ENCODE peak calls at places on chromosomes 5 and 9, in ten cellular contexts. One of them, this sample, is unnamed.

GRCh38 chr5:177526791-177527190 is 10.0 kb upstream of the DDX41 start:
- DNase-seq in pancreas: no peak
- DNase-seq in GM23248: no peak
- DNase-seq in brain microvascular endothelial cell: no peak
- DNase-seq in Peyer's patch: no peak
- DNase-seq in uterus: no peak
- DNase-seq in small intestine: no peak
- DNase-seq in fibroblast of lung: no peak
- DNase-seq in Panc1: no peak
- DNase-seq in A549: no peak
- DNase-seq in this sample: no peak

GRCh38 chr9:98010450-98010849 is 27.3 kb downstream of the ANP32B start:
- DNase-seq in A549: no peak
- DNase-seq in fibroblast of lung: peak
- DNase-seq in uterus: no peak
- DNase-seq in Peyer's patch: peak
- DNase-seq in Panc1: no peak
- DNase-seq in brain microvascular endothelial cell: peak
- DNase-seq in pancreas: no peak
- DNase-seq in GM23248: peak
- DNase-seq in small intestine: peak
- DNase-seq in this sample: peak

GRCh38 chr5:21646469-21646868 is 1206.7 kb downstream of the CDH12 start:
- DNase-seq in small intestine: no peak
- DNase-seq in Panc1: no peak
- DNase-seq in uterus: no peak
- DNase-seq in fibroblast of lung: peak
- DNase-seq in Peyer's patch: no peak
- DNase-seq in GM23248: no peak
- DNase-seq in A549: no peak
- DNase-seq in pancreas: no peak
- DNase-seq in brain microvascular endothelial cell: peak
- DNase-seq in this sample: no peak

GRCh38 chr5:140965905-140966292 is 377 bp upstream of the PCDHAC2 start:
- DNase-seq in Panc1: no peak
- DNase-seq in small intestine: no peak
- DNase-seq in A549: peak
- DNase-seq in pancreas: peak
- DNase-seq in uterus: no peak
- DNase-seq in Peyer's patch: no peak
- DNase-seq in GM23248: no peak
- DNase-seq in brain microvascular endothelial cell: no peak
- DNase-seq in fibroblast of lung: no peak
- DNase-seq in this sample: no peak

GRCh38 chr9:109311731-109312130 is 9.1 kb downstream of the EPB41L4B start:
- DNase-seq in Panc1: no peak
- DNase-seq in uterus: no peak
- DNase-seq in A549: no peak
- DNase-seq in fibroblast of lung: no peak
- DNase-seq in Peyer's patch: no peak
- DNase-seq in GM23248: no peak
- DNase-seq in small intestine: no peak
- DNase-seq in pancreas: no peak
- DNase-seq in brain microvascular endothelial cell: no peak
- DNase-seq in this sample: no peak

GRCh38 chr5:147751156-147751830 is 31.2 kb downstream of the JAKMIP2 start:
- DNase-seq in brain microvascular endothelial cell: no peak
- DNase-seq in Peyer's patch: no peak
- DNase-seq in A549: no peak
- DNase-seq in small intestine: no peak
- DNase-seq in fibroblast of lung: no peak
- DNase-seq in pancreas: no peak
- DNase-seq in uterus: no peak
- DNase-seq in Panc1: no peak
- DNase-seq in GM23248: no peak
- DNase-seq in this sample: no peak

GRCh38 chr9:97982191-97982718 is 886 bp upstream of the ANP32B start:
- DNase-seq in pancreas: no peak
- DNase-seq in fibroblast of lung: peak
- DNase-seq in GM23248: peak
- DNase-seq in Panc1: no peak
- DNase-seq in A549: no peak
- DNase-seq in Peyer's patch: no peak
- DNase-seq in brain microvascular endothelial cell: no peak
- DNase-seq in uterus: no peak
- DNase-seq in small intestine: no peak
- DNase-seq in this sample: no peak

GRCh38 chr9:93035821-93036351 is 22.6 kb upstream of the SUSD3 start:
- DNase-seq in Panc1: no peak
- DNase-seq in A549: no peak
- DNase-seq in fibroblast of lung: no peak
- DNase-seq in GM23248: no peak
- DNase-seq in brain microvascular endothelial cell: no peak
- DNase-seq in pancreas: no peak
- DNase-seq in small intestine: no peak
- DNase-seq in Peyer's patch: no peak
- DNase-seq in uterus: no peak
- DNase-seq in this sample: no peak

GRCh38 chr9:129245276-129245675 is 67.2 kb upstream of the IER5L start:
- DNase-seq in Peyer's patch: no peak
- DNase-seq in pancreas: no peak
- DNase-seq in Panc1: no peak
- DNase-seq in A549: no peak
- DNase-seq in fibroblast of lung: no peak
- DNase-seq in GM23248: peak
- DNase-seq in small intestine: no peak
- DNase-seq in uterus: peak
- DNase-seq in brain microvascular endothelial cell: peak
- DNase-seq in this sample: no peak

GRCh38 chr5:36452394-36453100 is 150.8 kb upstream of the RANBP3L start:
- DNase-seq in brain microvascular endothelial cell: no peak
- DNase-seq in small intestine: no peak
- DNase-seq in A549: no peak
- DNase-seq in Panc1: no peak
- DNase-seq in Peyer's patch: no peak
- DNase-seq in uterus: no peak
- DNase-seq in pancreas: no peak
- DNase-seq in GM23248: no peak
- DNase-seq in fibroblast of lung: no peak
- DNase-seq in this sample: no peak

GRCh38 chr9:35515766-35516165 is 25.9 kb downstream of the RUSC2 start:
- DNase-seq in Panc1: no peak
- DNase-seq in A549: no peak
- DNase-seq in pancreas: no peak
- DNase-seq in fibroblast of lung: no peak
- DNase-seq in small intestine: no peak
- DNase-seq in GM23248: peak
- DNase-seq in Peyer's patch: no peak
- DNase-seq in brain microvascular endothelial cell: no peak
- DNase-seq in uterus: no peak
- DNase-seq in this sample: no peak
- H3K4me3 ChIP-seq in Panc1: no peak
- H3K4me3 ChIP-seq in A549: no peak
- H3K4me3 ChIP-seq in pancreas: no peak
- H3K4me3 ChIP-seq in fibroblast of lung: no peak
- H3K4me3 ChIP-seq in small intestine: no peak
- H3K4me3 ChIP-seq in GM23248: peak
- H3K4me3 ChIP-seq in Peyer's patch: no peak
- H3K4me3 ChIP-seq in brain microvascular endothelial cell: no peak
- H3K4me3 ChIP-seq in uterus: no peak
- H3K4me3 ChIP-seq in this sample: no peak

GRCh38 chr5:132500931-132501628 is 10.5 kb upstream of the IRF1 start:
- DNase-seq in Peyer's patch: peak
- DNase-seq in Panc1: no peak
- DNase-seq in A549: peak
- DNase-seq in uterus: no peak
- DNase-seq in pancreas: peak
- DNase-seq in small intestine: peak
- DNase-seq in fibroblast of lung: peak
- DNase-seq in brain microvascular endothelial cell: no peak
- DNase-seq in GM23248: peak
- DNase-seq in this sample: peak

GRCh38 chr5:132500244-132500930 is 9.8 kb upstream of the IRF1 start:
- DNase-seq in small intestine: no peak
- DNase-seq in GM23248: no peak
- DNase-seq in brain microvascular endothelial cell: no peak
- DNase-seq in Panc1: no peak
- DNase-seq in A549: no peak
- DNase-seq in fibroblast of lung: no peak
- DNase-seq in Peyer's patch: no peak
- DNase-seq in uterus: no peak
- DNase-seq in pancreas: no peak
- DNase-seq in this sample: peak

GRCh38 chr5:132501961-132502931 is 11.7 kb upstream of the IRF1 start:
- DNase-seq in Panc1: no peak
- DNase-seq in pancreas: no peak
- DNase-seq in A549: no peak
- DNase-seq in brain microvascular endothelial cell: peak
- DNase-seq in fibroblast of lung: no peak
- DNase-seq in uterus: no peak
- DNase-seq in GM23248: peak
- DNase-seq in Peyer's patch: peak
- DNase-seq in small intestine: peak
- DNase-seq in this sample: no peak

GRCh38 chr5:132503244-132503643 is 12.7 kb upstream of the IRF1 start:
- DNase-seq in A549: no peak
- DNase-seq in GM23248: no peak
- DNase-seq in brain microvascular endothelial cell: no peak
- DNase-seq in pancreas: no peak
- DNase-seq in uterus: no peak
- DNase-seq in Peyer's patch: no peak
- DNase-seq in Panc1: no peak
- DNase-seq in fibroblast of lung: no peak
- DNase-seq in small intestine: no peak
- DNase-seq in this sample: no peak

DNA sequence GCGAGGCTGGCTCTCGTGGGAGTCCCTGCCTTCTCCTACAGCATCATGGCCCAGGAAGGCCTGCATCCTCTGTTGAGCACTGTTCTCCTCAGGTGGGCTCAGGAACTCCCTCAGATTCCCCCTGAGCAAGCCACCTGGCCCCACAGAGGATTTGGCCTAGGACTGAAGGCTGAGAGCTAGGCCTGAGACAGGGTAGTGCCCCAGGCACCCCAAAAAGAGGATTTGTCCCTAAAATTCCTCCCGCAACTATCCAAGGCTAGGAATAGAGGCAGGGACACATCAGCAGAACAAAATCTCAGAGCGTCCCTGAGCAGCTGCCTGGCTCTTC is 11.0 kb upstream of the IRF1 start:
- DNase-seq in small intestine: no peak
- DNase-seq in Panc1: no peak
- DNase-seq in uterus: no peak
- DNase-seq in Peyer's patch: no peak
- DNase-seq in brain microvascular endothelial cell: no peak
- DNase-seq in GM23248: no peak
- DNase-seq in fibroblast of lung: no peak
- DNase-seq in pancreas: no peak
- DNase-seq in A549: no peak
- DNase-seq in this sample: no peak
- H3K27ac ChIP-seq in small intestine: peak
- H3K27ac ChIP-seq in Panc1: no peak
- H3K27ac ChIP-seq in uterus: peak
- H3K27ac ChIP-seq in Peyer's patch: peak
- H3K27ac ChIP-seq in brain microvascular endothelial cell: no peak
- H3K27ac ChIP-seq in GM23248: no peak
- H3K27ac ChIP-seq in fibroblast of lung: no peak
- H3K27ac ChIP-seq in pancreas: peak
- H3K27ac ChIP-seq in A549: no peak
- H3K27ac ChIP-seq in this sample: no peak

DNA sequence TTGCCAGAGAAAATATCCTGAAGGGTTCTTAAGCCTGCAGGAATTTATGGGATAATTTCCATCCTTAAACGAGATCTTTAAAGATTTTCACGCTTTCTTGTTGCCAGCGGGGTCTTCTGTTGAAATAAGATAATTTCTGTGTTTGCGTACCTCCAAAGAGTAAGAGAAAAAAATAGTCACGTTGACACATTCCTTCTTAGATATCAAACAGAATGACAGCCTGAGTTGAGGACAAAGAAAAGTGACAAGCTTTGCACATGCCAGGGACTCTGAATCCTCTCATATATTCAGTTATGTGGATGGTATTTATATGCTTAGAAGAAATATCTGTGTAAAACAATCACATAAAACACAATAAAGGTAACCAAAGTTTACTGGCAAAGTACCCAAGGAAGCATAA is 21.6 kb upstream of the PAM start:
- DNase-seq in Peyer's patch: no peak
- DNase-seq in uterus: no peak
- DNase-seq in brain microvascular endothelial cell: no peak
- DNase-seq in GM23248: no peak
- DNase-seq in small intestine: no peak
- DNase-seq in Panc1: no peak
- DNase-seq in fibroblast of lung: no peak
- DNase-seq in pancreas: no peak
- DNase-seq in A549: no peak
- DNase-seq in this sample: no peak
- H3K4me3 ChIP-seq in Peyer's patch: no peak
- H3K4me3 ChIP-seq in uterus: no peak
- H3K4me3 ChIP-seq in brain microvascular endothelial cell: no peak
- H3K4me3 ChIP-seq in GM23248: no peak
- H3K4me3 ChIP-seq in small intestine: no peak
- H3K4me3 ChIP-seq in Panc1: no peak
- H3K4me3 ChIP-seq in fibroblast of lung: no peak
- H3K4me3 ChIP-seq in pancreas: no peak
- H3K4me3 ChIP-seq in A549: no peak
- H3K4me3 ChIP-seq in this sample: no peak

GRCh38 chr9:121269030-121269887 is 1.3 kb downstream of the GSN start:
- DNase-seq in small intestine: peak
- DNase-seq in GM23248: peak
- DNase-seq in fibroblast of lung: peak
- DNase-seq in A549: no peak
- DNase-seq in brain microvascular endothelial cell: no peak
- DNase-seq in pancreas: no peak
- DNase-seq in Panc1: no peak
- DNase-seq in uterus: peak
- DNase-seq in Peyer's patch: peak
- DNase-seq in this sample: peak

GRCh38 chr9:121268598-121269029 is 652 bp downstream of the GSN start:
- DNase-seq in uterus: no peak
- DNase-seq in brain microvascular endothelial cell: no peak
- DNase-seq in GM23248: peak
- DNase-seq in Panc1: no peak
- DNase-seq in fibroblast of lung: no peak
- DNase-seq in small intestine: peak
- DNase-seq in Peyer's patch: no peak
- DNase-seq in pancreas: no peak
- DNase-seq in A549: no peak
- DNase-seq in this sample: no peak

GRCh38 chr9:121272401-121272948 is 4.5 kb downstream of the GSN start:
- DNase-seq in GM23248: no peak
- DNase-seq in small intestine: no peak
- DNase-seq in uterus: no peak
- DNase-seq in A549: no peak
- DNase-seq in pancreas: no peak
- DNase-seq in Panc1: no peak
- DNase-seq in Peyer's patch: no peak
- DNase-seq in brain microvascular endothelial cell: no peak
- DNase-seq in fibroblast of lung: no peak
- DNase-seq in this sample: no peak

GRCh38 chr9:121269888-121270254 is 1.9 kb downstream of the GSN start:
- DNase-seq in Panc1: no peak
- DNase-seq in small intestine: no peak
- DNase-seq in fibroblast of lung: no peak
- DNase-seq in pancreas: no peak
- DNase-seq in Peyer's patch: no peak
- DNase-seq in A549: no peak
- DNase-seq in uterus: no peak
- DNase-seq in brain microvascular endothelial cell: no peak
- DNase-seq in GM23248: peak
- DNase-seq in this sample: no peak

GRCh38 chr9:121271368-121272351 is 3.7 kb downstream of the GSN start:
- DNase-seq in brain microvascular endothelial cell: peak
- DNase-seq in Peyer's patch: no peak
- DNase-seq in GM23248: peak
- DNase-seq in pancreas: no peak
- DNase-seq in fibroblast of lung: peak
- DNase-seq in A549: no peak
- DNase-seq in Panc1: no peak
- DNase-seq in uterus: no peak
- DNase-seq in small intestine: no peak
- DNase-seq in this sample: no peak
- H3K27ac ChIP-seq in brain microvascular endothelial cell: peak
- H3K27ac ChIP-seq in Peyer's patch: peak
- H3K27ac ChIP-seq in GM23248: peak
- H3K27ac ChIP-seq in pancreas: no peak
- H3K27ac ChIP-seq in fibroblast of lung: peak
- H3K27ac ChIP-seq in A549: no peak
- H3K27ac ChIP-seq in Panc1: peak
- H3K27ac ChIP-seq in uterus: peak
- H3K27ac ChIP-seq in small intestine: peak
- H3K27ac ChIP-seq in this sample: no peak